ENCODE peak calls at places on chromosomes 1 and 21, in six cellular contexts. M is dorsolateral prefrontal cortex, Z is foreskin fibroblast, F is BE2C, I is vagina, O is hepatocyte. E is an unnamed sample.

GRCh38 chr21:41751621-41752020 is 15.2 kb downstream of the RIPK4 start:
- DNase-seq in I (no peak), O (peak), Z (no peak), F (no peak), M (no peak), E (no peak)

GRCh38 chr1:168867941-168868634 is 139.1 kb upstream of the DPT start:
- DNase-seq in O (no peak), M (no peak), I (no peak), Z (no peak), F (no peak), E (no peak)

GRCh38 chr1:214514032-214514818 is 37.2 kb downstream of the PTPN14 start:
- DNase-seq in I (no peak), Z (peak), O (no peak), M (no peak), F (no peak), E (peak)

GRCh38 chr1:171434717-171435346 is 50.5 kb upstream of the PRRC2C start:
- DNase-seq in F (no peak), O (peak), M (no peak), Z (peak), I (no peak), E (peak)

GRCh38 chr1:9717193-9718005 is 65.9 kb downstream of the PIK3CD start:
- DNase-seq in F (no peak), I (no peak), M (no peak), Z (no peak), O (no peak), E (peak)

GRCh38 chr1:32187850-32188249 is 8.4 kb downstream of the TXLNA start:
- DNase-seq in Z (no peak), O (no peak), F (no peak), M (no peak), I (no peak), E (no peak)

GRCh38 chr1:198669023-198669698 is 30.3 kb downstream of the PTPRC start:
- DNase-seq in Z (peak), F (no peak), I (no peak), O (peak), M (no peak), E (peak)

GRCh38 chr1:197441990-197442389 is 173.9 kb downstream of the CRB1 start:
- DNase-seq in Z (peak), I (no peak), O (peak), M (no peak), F (no peak), E (peak)

GRCh38 chr1:43238104-43238503 is 31.7 kb upstream of the TMEM125 start:
- DNase-seq in O (peak), Z (peak), M (peak), F (peak), I (no peak), E (peak)

GRCh38 chr1:28602536-28603439 is 10.7 kb downstream of the RAB42 start:
- DNase-seq in F (peak), Z (peak), M (peak), O (peak), I (no peak), E (peak)

GRCh38 chr1:10948463-10948775 is 64.0 kb upstream of the TARDBP start:
- DNase-seq in I (no peak), F (no peak), M (no peak), O (no peak), Z (no peak), E (no peak)

GRCh38 chr1:49060766-49061165 is 284.1 kb upstream of the BEND5 start:
- DNase-seq in Z (no peak), M (no peak), F (no peak), I (no peak), O (no peak), E (peak)

GRCh38 chr1:223670458-223671159 is 5.1 kb upstream of the CAPN8 start:
- DNase-seq in Z (peak), O (peak), I (no peak), M (no peak), F (peak), E (peak)

GRCh38 chr1:57345916-57346315 is 77.9 kb downstream of the DAB1 start:
- DNase-seq in F (no peak), I (no peak), M (no peak), Z (no peak), O (no peak), E (no peak)

GRCh38 chr1:185719021-185719420 is 15.2 kb upstream of the HMCN1 start:
- DNase-seq in Z (peak), O (peak), F (no peak), I (no peak), M (no peak), E (peak)

GRCh38 chr21:39788383-39788782 is 43.4 kb downstream of the IGSF5 start:
- DNase-seq in O (peak), Z (peak), F (peak), I (no peak), M (peak), E (peak)

GRCh38 chr1:55211456-55211855 is 3.7 kb downstream of the USP24 start:
- DNase-seq in F (no peak), I (no peak), Z (no peak), M (no peak), O (no peak), E (no peak)

GRCh38 chr1:55210990-55211389 is 4.2 kb downstream of the USP24 start:
- DNase-seq in F (no peak), I (no peak), M (no peak), O (no peak), Z (no peak), E (no peak)

GRCh38 chr1:55211909-55212308 is 3.3 kb downstream of the USP24 start:
- DNase-seq in F (no peak), I (no peak), Z (no peak), O (no peak), M (no peak), E (no peak)

GRCh38 chr1:55206210-55206609 is 9.0 kb downstream of the USP24 start:
- DNase-seq in I (no peak), O (no peak), Z (no peak), M (no peak), F (no peak), E (no peak)

DNA sequence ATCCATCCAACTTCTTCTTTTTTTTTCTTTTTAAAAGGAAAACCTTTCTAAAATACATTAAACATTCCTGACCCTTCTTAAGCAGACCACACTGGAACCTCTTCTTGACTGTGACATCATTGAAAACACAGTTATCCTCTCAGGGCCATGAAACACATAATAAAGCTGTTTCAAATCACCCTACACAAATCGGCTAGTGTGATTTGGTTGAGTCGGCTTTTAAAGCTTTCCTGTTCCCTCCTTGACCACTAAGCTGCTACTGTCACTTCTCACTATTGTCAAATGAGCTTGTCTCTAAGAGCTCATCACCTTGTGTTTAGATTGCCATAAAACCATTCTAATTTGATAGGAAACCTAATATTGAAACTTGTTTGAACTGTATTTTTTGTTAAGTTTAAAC is 5.9 kb downstream of the USP24 start:
- DNase-seq in I (no peak), Z (no peak), O (no peak), M (no peak), F (no peak), E (no peak)
- H3K4me3 ChIP-seq in I (no peak), Z (no peak), O (no peak), M (no peak), F (no peak), E (no peak)

GRCh38 chr1:156803086-156803851 is 13.4 kb downstream of the SH2D2A start:
- DNase-seq in F (no peak), M (no peak), I (no peak), Z (no peak), O (no peak), E (peak)

GRCh38 chr1:156804026-156804425 is 12.6 kb downstream of the SH2D2A start:
- DNase-seq in I (no peak), F (no peak), M (no peak), Z (no peak), O (no peak), E (no peak)

GRCh38 chr1:156804572-156805243 is 11.9 kb downstream of the SH2D2A start:
- DNase-seq in Z (no peak), I (no peak), M (no peak), F (peak), O (no peak), E (peak)

GRCh38 chr1:156802421-156802820 is 14.2 kb downstream of the SH2D2A start:
- DNase-seq in M (no peak), O (no peak), F (no peak), Z (no peak), I (no peak), E (no peak)

GRCh38 chr1:156801409-156802121 is 15.1 kb downstream of the SH2D2A start:
- DNase-seq in O (peak), I (peak), F (peak), Z (peak), M (no peak), E (peak)
- TF ChIP-seq CTCF in O (peak), I (no peak), F (peak), Z (peak), M (no peak), E (peak)

GRCh38 chr1:56081151-56081550 is 498.2 kb downstream of the PLPP3 start:
- DNase-seq in F (no peak), I (peak), M (no peak), Z (peak), O (no peak), E (no peak)
- H3K4me3 ChIP-seq in F (no peak), I (no peak), M (no peak), Z (peak), O (no peak), E (no peak)

DNA sequence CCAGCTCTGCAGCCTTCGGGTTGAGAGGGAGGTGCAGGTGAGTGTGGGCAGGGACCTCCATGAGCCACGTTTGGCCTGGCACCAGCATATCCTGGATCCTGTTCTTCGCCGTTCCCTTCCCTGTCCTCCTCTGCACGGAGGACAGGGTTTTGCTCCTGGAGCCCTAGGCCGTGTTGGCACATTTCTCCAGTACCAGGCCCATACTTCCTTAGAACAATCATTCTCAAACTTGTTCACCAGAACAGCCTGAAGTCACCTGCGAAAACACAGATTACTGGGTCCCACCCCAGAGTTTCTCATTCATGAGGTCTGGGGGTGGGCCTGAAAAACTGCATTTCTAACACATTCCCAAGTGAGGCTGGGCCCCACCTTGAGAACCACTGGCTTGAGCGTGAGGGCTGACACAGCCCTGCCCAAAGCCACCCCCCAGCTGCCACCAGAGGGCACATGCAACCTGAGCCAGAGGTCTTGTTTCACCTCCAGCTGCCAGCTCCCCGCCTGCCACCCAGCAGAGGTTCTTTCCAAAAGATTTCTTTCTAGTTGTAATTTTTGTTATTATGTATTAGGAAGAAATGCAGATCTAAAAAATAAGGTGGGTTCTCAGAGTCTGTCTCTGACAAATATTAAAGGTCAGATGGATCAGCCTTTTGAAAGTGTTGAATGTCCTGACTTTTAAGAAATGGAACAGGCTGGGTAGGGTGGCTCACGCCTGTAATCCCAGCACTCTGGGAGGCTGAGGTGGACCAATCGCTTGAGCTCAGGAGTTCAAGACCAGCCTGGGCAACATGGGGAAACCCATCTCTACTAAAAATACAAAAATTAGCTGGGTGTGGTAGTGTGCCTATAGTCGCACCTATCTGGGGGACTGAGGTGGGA is 39.6 kb upstream of the LDLRAP1 start:
- DNase-seq in I (no peak), O (peak), M (peak), F (peak), Z (no peak), E (no peak)
- TF ChIP-seq CTCF in I (no peak), O (peak), M (peak), F (peak), Z (peak), E (peak)

GRCh38 chr1:37905624-37906196 is 41.1 kb downstream of the INPP5B start:
- DNase-seq in O (no peak), I (no peak), Z (no peak), F (no peak), M (no peak), E (no peak)

GRCh38 chr1:37901191-37901892 is 42.0 kb upstream of the MTF1 start:
- DNase-seq in I (no peak), O (no peak), F (no peak), M (no peak), Z (no peak), E (no peak)

GRCh38 chr1:37902983-37903382 is 43.6 kb upstream of the MTF1 start:
- DNase-seq in M (no peak), F (no peak), Z (no peak), O (no peak), I (no peak), E (no peak)

GRCh38 chr1:37901893-37902225 is 42.5 kb upstream of the MTF1 start:
- DNase-seq in I (no peak), O (no peak), M (no peak), F (no peak), Z (no peak), E (no peak)
- H3K4me3 ChIP-seq in I (no peak), O (no peak), M (no peak), F (no peak), Z (no peak), E (no peak)

GRCh38 chr21:29298348-29299045 is at the start of gene BACH1:
- DNase-seq in Z (peak), M (peak), I (no peak), O (peak), F (peak), E (peak)
- TF ChIP-seq CTCF in Z (peak), M (peak), I (no peak), O (peak), F (no peak), E (peak)

GRCh38 chr1:93675272-93675671 is 6.4 kb downstream of the BCAR3 start:
- DNase-seq in O (no peak), Z (no peak), M (no peak), F (no peak), I (no peak), E (no peak)

GRCh38 chr1:93676424-93676823 is 5.2 kb downstream of the BCAR3 start:
- DNase-seq in M (no peak), O (no peak), Z (no peak), I (no peak), F (no peak), E (peak)

GRCh38 chr1:93677729-93678128 is 3.9 kb downstream of the BCAR3 start:
- DNase-seq in M (no peak), F (no peak), O (no peak), Z (no peak), I (no peak), E (no peak)

GRCh38 chr1:93678491-93678890 is 3.1 kb downstream of the BCAR3 start:
- DNase-seq in I (no peak), Z (no peak), F (no peak), M (no peak), O (no peak), E (no peak)

DNA sequence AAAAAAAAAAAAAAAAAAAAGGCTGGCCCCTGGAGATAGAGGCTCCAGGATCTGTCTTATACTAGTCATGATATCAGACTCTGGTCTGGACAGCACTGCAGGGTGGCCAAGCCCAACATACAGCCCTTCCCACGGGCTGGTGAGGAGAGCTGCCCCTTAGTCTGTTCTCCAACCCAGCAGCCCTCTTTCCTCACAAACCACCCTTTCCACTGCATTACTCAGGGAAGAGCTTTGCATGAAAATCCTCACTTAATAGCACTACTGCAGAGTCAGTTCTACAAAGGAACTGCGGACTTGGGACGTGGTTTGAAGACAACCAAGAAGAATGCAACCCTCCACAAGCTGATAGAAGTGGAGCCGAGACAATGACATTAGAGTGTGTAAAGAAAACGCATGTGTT is 5.7 kb downstream of the BCAR3 start:
- DNase-seq in Z (no peak), M (no peak), O (no peak), I (no peak), F (no peak), E (no peak)
- H3K4me3 ChIP-seq in Z (no peak), M (no peak), O (no peak), I (no peak), F (no peak), E (no peak)

DNA sequence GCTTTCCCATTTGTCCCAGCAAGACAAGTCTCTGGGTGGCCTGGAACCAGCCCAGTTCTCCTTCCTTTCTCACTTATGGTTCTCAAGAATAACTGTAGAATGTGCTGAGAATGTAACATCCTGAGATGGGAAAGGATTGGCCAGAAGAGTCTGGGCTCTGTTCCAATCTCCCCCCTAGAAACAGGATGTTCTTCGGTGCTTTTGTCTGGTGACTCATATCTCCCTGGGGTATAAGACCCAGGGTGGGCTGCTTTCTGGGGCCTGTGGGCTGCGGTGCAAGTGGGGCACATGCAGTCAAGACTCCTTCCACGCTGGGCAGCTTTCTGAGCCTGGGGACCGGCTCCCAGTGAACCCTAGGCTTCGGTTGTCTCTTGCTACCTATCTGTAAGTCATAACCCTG is 251.3 kb upstream of the POU3F1 start:
- DNase-seq in M (no peak), F (no peak), O (no peak), I (no peak), Z (no peak), E (peak)
- TF ChIP-seq CTCF in M (no peak), F (no peak), O (no peak), I (no peak), Z (no peak), E (no peak)

DNA sequence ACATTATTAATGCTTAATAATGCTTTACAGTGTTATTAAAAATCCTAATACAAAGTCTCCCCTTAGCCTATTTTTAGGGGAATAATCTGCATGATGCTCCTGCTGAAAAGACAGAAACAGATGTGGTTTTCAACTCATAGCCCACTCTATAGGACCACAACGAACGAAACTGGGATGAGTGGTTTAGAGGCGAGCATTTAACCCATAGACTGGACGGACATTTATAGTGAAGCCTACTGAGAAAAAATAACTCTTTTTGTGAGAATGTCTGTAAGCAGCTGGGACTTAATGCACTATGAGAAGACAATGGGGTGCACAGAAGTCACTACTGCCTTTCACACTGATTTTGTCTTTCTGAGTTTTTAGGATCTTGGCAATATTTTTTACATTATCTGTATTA is 1599.6 kb upstream of the B3GALT2 start:
- DNase-seq in O (no peak), Z (no peak), I (no peak), M (no peak), F (no peak), E (no peak)
- H3K4me3 ChIP-seq in O (no peak), Z (no peak), I (no peak), M (no peak), F (no peak), E (no peak)

GRCh38 chr1:113963281-113963906 is 15.9 kb upstream of the OLFML3 start:
- DNase-seq in O (no peak), Z (no peak), F (no peak), I (no peak), M (no peak), E (no peak)
- TF ChIP-seq CTCF in O (no peak), Z (peak), F (no peak), I (no peak), M (peak), E (peak)